ENCODE peak calls at places on chromosomes 12 and 14, in six cellular contexts. H is activated T-helper 1 cell treated with Interleukin-2 at 50 U/mL for 16 hours; W is amniotic stem cell; S is ACHN; M is skeletal muscle cell; A is stimulated activated CD4-positive, alpha-beta T cell treated with anti-CD3 and anti-CD28 coated beads, Interleukin-15, amount 100 ng/mL, for 1 hour. K is an unnamed sample.

GRCh38 chr12:92562063-92562734 is 140.6 kb upstream of the PLEKHG7 start:
- DNase-seq in H (no peak), W (no peak), S (no peak), M (no peak), A (no peak), K (no peak)

GRCh38 chr14:83988274-83988673 is 1541.7 kb upstream of the FLRT2 start:
- DNase-seq in H (no peak), W (no peak), S (no peak), M (peak; percentile 49), A (no peak), K (no peak)

GRCh38 chr14:35678403-35679028 is 130.6 kb downstream of the RALGAPA1 start:
- DNase-seq in H (no peak), W (no peak), S (no peak), M (no peak), A (no peak), K (no peak)

GRCh38 chr12:85569261-85569660 is 266.9 kb downstream of the RASSF9 start:
- DNase-seq in H (no peak), W (no peak), S (no peak), M (no peak), A (no peak), K (no peak)

GRCh38 chr14:106417224-106418049 is 891.1 kb downstream of the TMEM121 start:
- DNase-seq in H (peak; percentile 58), W (no peak), S (peak; percentile 22), M (no peak), A (peak; percentile 40), K (no peak)

GRCh38 chr14:99716850-99717681 is 33.0 kb downstream of the CYP46A1 start:
- DNase-seq in H (no peak), W (no peak), S (no peak), M (no peak), A (no peak), K (no peak)

GRCh38 chr14:104420990-104421389 is 158.6 kb upstream of the C14orf180 start:
- DNase-seq in H (no peak), W (no peak), S (no peak), M (no peak), A (no peak), K (no peak)

GRCh38 chr14:26104686-26105085 is 493.1 kb downstream of the NOVA1 start:
- DNase-seq in H (no peak), W (no peak), S (no peak), M (no peak), A (no peak), K (no peak)

GRCh38 chr12:55983229-55983849 is 9.5 kb downstream of the RAB5B start:
- DNase-seq in H (no peak), W (no peak), S (no peak), M (no peak), A (no peak), K (no peak)

GRCh38 chr14:88352299-88353097 is 29.4 kb upstream of the KCNK10 start:
- DNase-seq in H (no peak), W (no peak), S (no peak), M (peak; percentile 6), A (no peak), K (peak; percentile 84)

GRCh38 chr12:109872-110271 is 43.3 kb downstream of the IQSEC3 start:
- DNase-seq in H (no peak), W (no peak), S (no peak), M (no peak), A (no peak), K (no peak)

K was measured in NCI-H2029 treated with DMSO at 0.1 percent for 48 hours.